ENCODE peak calls at places on chromosomes 16 and 17, in nine cellular contexts. One of them, this sample, is unnamed.

GRCh38 chr17:73017653-73018052 is 74.8 kb downstream of the SLC39A11 start:
- DNase-seq in mucosa of descending colon: no peak
- DNase-seq in fibroblast of mammary gland: peak; percentile 46
- DNase-seq in HCT116: no peak
- DNase-seq in coronary artery: no peak
- DNase-seq in BJ: peak; percentile 30
- DNase-seq in cardiac muscle cell: peak; percentile 44
- DNase-seq in AG04450: peak; percentile 41
- DNase-seq in SK-N-SH: no peak
- DNase-seq in this sample: no peak

GRCh38 chr17:77698903-77699615 is 259.4 kb upstream of the TNRC6C start:
- DNase-seq in mucosa of descending colon: no peak
- DNase-seq in fibroblast of mammary gland: no peak
- DNase-seq in HCT116: no peak
- DNase-seq in coronary artery: peak; percentile 58
- DNase-seq in BJ: no peak
- DNase-seq in cardiac muscle cell: no peak
- DNase-seq in AG04450: no peak
- DNase-seq in SK-N-SH: no peak
- DNase-seq in this sample: no peak

GRCh38 chr16:69497876-69498596 is 67.7 kb upstream of the NFAT5 start:
- DNase-seq in mucosa of descending colon: no peak
- DNase-seq in fibroblast of mammary gland: no peak
- DNase-seq in HCT116: no peak
- DNase-seq in coronary artery: no peak
- DNase-seq in BJ: no peak
- DNase-seq in cardiac muscle cell: no peak
- DNase-seq in AG04450: no peak
- DNase-seq in SK-N-SH: no peak
- DNase-seq in this sample: no peak

GRCh38 chr17:58330997-58331814 is 2.6 kb upstream of the TSPOAP1 start:
- DNase-seq in mucosa of descending colon: peak; percentile 82
- DNase-seq in fibroblast of mammary gland: no peak
- DNase-seq in HCT116: no peak
- DNase-seq in coronary artery: no peak
- DNase-seq in BJ: no peak
- DNase-seq in cardiac muscle cell: no peak
- DNase-seq in AG04450: no peak
- DNase-seq in SK-N-SH: peak; percentile 20
- DNase-seq in this sample: peak; percentile 77

GRCh38 chr17:82051776-82052637 is at the start of the genes GPS1 and RFNG:
- DNase-seq in mucosa of descending colon: peak; percentile 88
- DNase-seq in fibroblast of mammary gland: no peak
- DNase-seq in HCT116: no peak
- DNase-seq in coronary artery: no peak
- DNase-seq in BJ: no peak
- DNase-seq in cardiac muscle cell: peak; percentile 63
- DNase-seq in AG04450: no peak
- DNase-seq in SK-N-SH: peak; percentile 99
- DNase-seq in this sample: peak; percentile 88

GRCh38 chr16:78230832-78231231 is 131.4 kb downstream of the WWOX start:
- DNase-seq in mucosa of descending colon: no peak
- DNase-seq in fibroblast of mammary gland: peak; percentile 7
- DNase-seq in HCT116: no peak
- DNase-seq in coronary artery: no peak
- DNase-seq in BJ: no peak
- DNase-seq in cardiac muscle cell: peak; percentile 1
- DNase-seq in AG04450: no peak
- DNase-seq in SK-N-SH: no peak
- DNase-seq in this sample: no peak

GRCh38 chr16:31134625-31135534 is 647 bp downstream of the PRSS8 start:
- DNase-seq in mucosa of descending colon: peak; percentile 80
- DNase-seq in fibroblast of mammary gland: no peak
- DNase-seq in HCT116: no peak
- DNase-seq in coronary artery: no peak
- DNase-seq in BJ: no peak
- DNase-seq in cardiac muscle cell: peak; percentile 27
- DNase-seq in AG04450: no peak
- DNase-seq in SK-N-SH: no peak
- DNase-seq in this sample: peak; percentile 83

GRCh38 chr16:71626018-71626857 is at the start of gene MARVELD3:
- DNase-seq in mucosa of descending colon: peak; percentile 89
- DNase-seq in fibroblast of mammary gland: no peak
- DNase-seq in HCT116: peak; percentile 76
- DNase-seq in coronary artery: no peak
- DNase-seq in BJ: no peak
- DNase-seq in cardiac muscle cell: no peak
- DNase-seq in AG04450: no peak
- DNase-seq in SK-N-SH: peak; percentile 69
- DNase-seq in this sample: peak; percentile 88

GRCh38 chr16:71672125-71672524 is 46.1 kb downstream of the MARVELD3 start:
- DNase-seq in mucosa of descending colon: no peak
- DNase-seq in fibroblast of mammary gland: no peak
- DNase-seq in HCT116: no peak
- DNase-seq in coronary artery: no peak
- DNase-seq in BJ: no peak
- DNase-seq in cardiac muscle cell: no peak
- DNase-seq in AG04450: no peak
- DNase-seq in SK-N-SH: no peak
- DNase-seq in this sample: no peak

GRCh38 chr16:47780213-47780612 is 319.1 kb downstream of the PHKB start:
- DNase-seq in mucosa of descending colon: no peak
- DNase-seq in fibroblast of mammary gland: peak; percentile 55
- DNase-seq in HCT116: no peak
- DNase-seq in coronary artery: no peak
- DNase-seq in BJ: no peak
- DNase-seq in cardiac muscle cell: no peak
- DNase-seq in AG04450: no peak
- DNase-seq in SK-N-SH: no peak
- DNase-seq in this sample: no peak

GRCh38 chr16:20624882-20625807 is 49.0 kb upstream of the ACSM2B start:
- DNase-seq in mucosa of descending colon: no peak
- DNase-seq in fibroblast of mammary gland: no peak
- DNase-seq in HCT116: no peak
- DNase-seq in coronary artery: no peak
- DNase-seq in BJ: no peak
- DNase-seq in cardiac muscle cell: no peak
- DNase-seq in AG04450: no peak
- DNase-seq in SK-N-SH: no peak
- DNase-seq in this sample: no peak

GRCh38 chr17:59643159-59643857 is 23.6 kb downstream of the CLTC start:
- DNase-seq in mucosa of descending colon: no peak
- DNase-seq in fibroblast of mammary gland: peak; percentile 65
- DNase-seq in HCT116: no peak
- DNase-seq in coronary artery: no peak
- DNase-seq in BJ: peak; percentile 31
- DNase-seq in cardiac muscle cell: peak; percentile 46
- DNase-seq in AG04450: no peak
- DNase-seq in SK-N-SH: no peak
- DNase-seq in this sample: no peak

DNA sequence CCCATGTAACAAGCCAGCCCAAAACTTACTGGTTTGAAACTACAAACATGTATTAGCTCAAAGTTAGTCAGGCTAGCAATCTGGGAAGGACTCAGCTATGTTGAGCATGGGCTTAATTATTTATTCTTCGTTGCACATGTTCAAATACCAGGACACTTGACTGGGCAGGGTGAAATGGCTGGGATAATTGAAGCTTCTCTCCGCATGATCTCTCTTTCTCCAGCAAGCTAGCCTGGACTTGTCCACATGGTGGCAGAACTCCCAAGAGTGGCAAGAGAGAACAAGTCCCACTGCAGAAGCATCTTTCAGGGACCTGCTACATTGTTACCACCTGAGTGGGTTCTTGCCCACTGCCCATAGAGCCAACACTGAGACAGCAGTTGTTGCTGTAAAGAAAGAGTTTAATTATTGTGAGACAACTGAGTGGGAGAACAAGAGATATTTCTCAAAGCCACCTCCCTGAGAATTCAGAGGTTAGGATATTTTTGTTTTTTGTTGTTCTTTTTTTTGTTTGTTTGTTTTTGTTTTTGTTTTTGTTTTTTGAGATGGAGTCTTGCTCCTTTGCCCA is 16.8 kb upstream of the ATF7IP2 start:
- DNase-seq in mucosa of descending colon: no peak
- DNase-seq in fibroblast of mammary gland: no peak
- DNase-seq in HCT116: no peak
- DNase-seq in coronary artery: no peak
- DNase-seq in BJ: no peak
- DNase-seq in cardiac muscle cell: no peak
- DNase-seq in AG04450: no peak
- DNase-seq in SK-N-SH: no peak
- DNase-seq in this sample: no peak
- TF ChIP-seq CTCF in mucosa of descending colon: no peak
- TF ChIP-seq CTCF in fibroblast of mammary gland: no peak
- TF ChIP-seq CTCF in HCT116: peak; percentile 40
- TF ChIP-seq CTCF in coronary artery: no peak
- TF ChIP-seq CTCF in BJ: no peak
- TF ChIP-seq CTCF in cardiac muscle cell: no peak
- TF ChIP-seq CTCF in AG04450: no peak
- TF ChIP-seq CTCF in SK-N-SH: no peak
- TF ChIP-seq CTCF in this sample: no peak

GRCh38 chr16:166375-167116 is 768 bp downstream of the HBM start:
- DNase-seq in mucosa of descending colon: no peak
- DNase-seq in fibroblast of mammary gland: no peak
- DNase-seq in HCT116: no peak
- DNase-seq in coronary artery: no peak
- DNase-seq in BJ: no peak
- DNase-seq in cardiac muscle cell: no peak
- DNase-seq in AG04450: no peak
- DNase-seq in SK-N-SH: no peak
- DNase-seq in this sample: no peak

GRCh38 chr16:168424-168823 is 2.6 kb downstream of the HBM start:
- DNase-seq in mucosa of descending colon: no peak
- DNase-seq in fibroblast of mammary gland: no peak
- DNase-seq in HCT116: no peak
- DNase-seq in coronary artery: no peak
- DNase-seq in BJ: no peak
- DNase-seq in cardiac muscle cell: no peak
- DNase-seq in AG04450: no peak
- DNase-seq in SK-N-SH: peak; percentile 57
- DNase-seq in this sample: no peak

GRCh38 chr16:167117-167462 is 1.3 kb downstream of the HBM start:
- DNase-seq in mucosa of descending colon: no peak
- DNase-seq in fibroblast of mammary gland: no peak
- DNase-seq in HCT116: no peak
- DNase-seq in coronary artery: no peak
- DNase-seq in BJ: no peak
- DNase-seq in cardiac muscle cell: no peak
- DNase-seq in AG04450: no peak
- DNase-seq in SK-N-SH: no peak
- DNase-seq in this sample: no peak

GRCh38 chr16:165218-165538 is 600 bp upstream of the HBM start:
- DNase-seq in mucosa of descending colon: no peak
- DNase-seq in fibroblast of mammary gland: no peak
- DNase-seq in HCT116: no peak
- DNase-seq in coronary artery: no peak
- DNase-seq in BJ: no peak
- DNase-seq in cardiac muscle cell: no peak
- DNase-seq in AG04450: no peak
- DNase-seq in SK-N-SH: no peak
- DNase-seq in this sample: no peak

DNA sequence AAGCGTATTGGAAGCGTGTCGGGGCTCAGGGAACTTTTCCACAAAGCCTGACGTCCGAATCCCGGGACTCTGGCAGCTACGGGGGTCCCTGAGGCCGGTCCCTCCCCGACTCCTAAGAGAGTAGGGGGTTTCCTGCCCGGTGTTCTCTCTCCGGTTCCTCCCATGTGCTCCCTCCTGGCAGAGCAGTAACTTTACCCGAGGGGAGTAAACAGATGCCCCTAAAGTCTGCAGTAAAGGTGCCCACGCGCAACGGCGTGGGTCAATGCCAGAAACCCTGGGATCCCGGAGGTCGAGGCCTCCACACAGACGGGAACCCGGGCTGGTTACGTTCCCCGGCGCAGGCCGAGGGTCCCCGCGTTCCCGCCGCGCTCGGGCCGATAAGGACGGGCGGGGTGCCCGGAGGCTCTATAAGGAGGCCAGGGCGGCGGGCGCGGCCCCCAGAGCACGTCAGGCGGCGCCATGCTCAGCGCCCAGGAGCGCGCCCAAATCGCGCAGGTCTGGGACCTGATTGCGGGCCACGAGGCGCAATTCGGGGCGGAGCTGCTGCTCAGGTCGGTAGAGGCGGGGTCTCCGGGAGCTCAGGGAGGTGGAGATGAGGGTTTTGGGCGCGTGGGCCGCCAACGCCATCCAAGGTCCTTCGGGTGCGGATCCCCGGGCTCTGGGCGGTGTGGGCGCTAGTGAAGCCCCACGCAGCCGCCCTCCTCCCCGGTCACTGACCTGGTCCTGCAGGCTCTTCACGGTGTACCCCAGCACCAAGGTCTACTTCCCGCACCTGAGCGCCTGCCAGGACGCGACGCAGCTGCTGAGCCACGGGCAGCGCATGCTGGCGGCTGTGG is at the start of gene HBM:
- DNase-seq in mucosa of descending colon: no peak
- DNase-seq in fibroblast of mammary gland: no peak
- DNase-seq in HCT116: no peak
- DNase-seq in coronary artery: no peak
- DNase-seq in BJ: no peak
- DNase-seq in cardiac muscle cell: no peak
- DNase-seq in AG04450: no peak
- DNase-seq in SK-N-SH: peak; percentile 59
- DNase-seq in this sample: no peak
- H3K4me3 ChIP-seq in mucosa of descending colon: no peak within 1 kb of the TSS
- H3K4me3 ChIP-seq in fibroblast of mammary gland: peak within 1 kb of the TSS; percentile 12
- H3K4me3 ChIP-seq in HCT116: no peak within 1 kb of the TSS
- H3K4me3 ChIP-seq in coronary artery: peak within 1 kb of the TSS; percentile 47
- H3K4me3 ChIP-seq in BJ: no peak within 1 kb of the TSS
- H3K4me3 ChIP-seq in cardiac muscle cell: peak within 1 kb of the TSS; percentile 23
- H3K4me3 ChIP-seq in AG04450: no peak within 1 kb of the TSS
- H3K4me3 ChIP-seq in SK-N-SH: no peak within 1 kb of the TSS
- H3K4me3 ChIP-seq in this sample: peak within 1 kb of the TSS; percentile 14

GRCh38 chr17:55005520-55005919 is 37.0 kb downstream of the STXBP4 start:
- DNase-seq in mucosa of descending colon: no peak
- DNase-seq in fibroblast of mammary gland: peak; percentile 32
- DNase-seq in HCT116: peak; percentile 63
- DNase-seq in coronary artery: no peak
- DNase-seq in BJ: no peak
- DNase-seq in cardiac muscle cell: peak; percentile 38
- DNase-seq in AG04450: no peak
- DNase-seq in SK-N-SH: peak; percentile 20
- DNase-seq in this sample: no peak
- TF ChIP-seq CTCF in mucosa of descending colon: no peak
- TF ChIP-seq CTCF in fibroblast of mammary gland: peak; percentile 46
- TF ChIP-seq CTCF in HCT116: peak; percentile 76
- TF ChIP-seq CTCF in coronary artery: no peak
- TF ChIP-seq CTCF in BJ: peak; percentile 51
- TF ChIP-seq CTCF in cardiac muscle cell: peak; percentile 51
- TF ChIP-seq CTCF in AG04450: peak; percentile 41
- TF ChIP-seq CTCF in SK-N-SH: peak; percentile 55
- TF ChIP-seq CTCF in this sample: no peak

DNA sequence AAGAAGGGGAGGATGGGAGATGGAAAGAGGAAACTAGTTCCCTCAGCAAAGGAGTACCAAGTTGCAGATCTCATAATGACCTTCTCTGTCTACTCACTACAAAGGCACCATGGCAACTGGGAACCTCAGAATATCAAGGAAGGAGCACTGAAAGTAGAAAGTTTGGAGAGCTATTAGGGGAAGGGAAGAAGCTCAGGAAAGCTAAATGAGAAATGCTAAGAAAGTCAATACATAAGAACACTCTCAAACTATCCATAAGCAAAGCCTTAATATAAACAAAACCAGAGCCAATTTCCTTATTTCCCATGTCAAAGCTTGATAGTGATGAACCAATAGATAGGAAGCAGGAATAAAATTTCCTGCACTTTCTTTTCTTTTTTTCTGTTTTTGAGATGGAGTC is 57.9 kb upstream of the C17orf78 start:
- DNase-seq in mucosa of descending colon: no peak
- DNase-seq in fibroblast of mammary gland: no peak
- DNase-seq in HCT116: no peak
- DNase-seq in coronary artery: no peak
- DNase-seq in BJ: no peak
- DNase-seq in cardiac muscle cell: no peak
- DNase-seq in AG04450: no peak
- DNase-seq in SK-N-SH: no peak
- DNase-seq in this sample: no peak
- H3K4me3 ChIP-seq in mucosa of descending colon: no peak overlapping the region
- H3K4me3 ChIP-seq in fibroblast of mammary gland: no peak overlapping the region
- H3K4me3 ChIP-seq in HCT116: no peak overlapping the region
- H3K4me3 ChIP-seq in coronary artery: no peak overlapping the region
- H3K4me3 ChIP-seq in BJ: no peak overlapping the region
- H3K4me3 ChIP-seq in cardiac muscle cell: no peak overlapping the region
- H3K4me3 ChIP-seq in AG04450: no peak overlapping the region
- H3K4me3 ChIP-seq in SK-N-SH: no peak overlapping the region
- H3K4me3 ChIP-seq in this sample: no peak overlapping the region

This sample was measured in lower lobe of right lung.